ENCODE peak calls at places on chromosomes 3 and 15, in ten cellular contexts. O is ureter; Q is foreskin fibroblast; J is dorsolateral prefrontal cortex; E is tibial artery; M is DMS79 treated with DMSO at 0.1 percent for 48 hours; U is cerebellar cortex; N is endothelial cell; V is nephron progenitor cell; G is stimulated activated CD8-positive, alpha-beta memory T cell treated with anti-CD3 and anti-CD28 coated beads, Interleukin-4, amount 100 ng/mL, for 48 hours. B is an unnamed sample.

GRCh38 chr3:189914799-189915198 is 205.9 kb downstream of the P3H2 start:
- DNase-seq in N (no peak), V (no peak), M (no peak), U (no peak), Q (peak; percentile 89), J (no peak), E (no peak), O (no peak), G (no peak), B (no peak)

GRCh38 chr15:31470756-31471155 is 144.1 kb downstream of the KLF13 start:
- DNase-seq in E (peak; percentile 25), J (no peak), Q (no peak), U (no peak), O (no peak), V (no peak), G (no peak), M (no peak), N (no peak), B (peak; percentile 17)

GRCh38 chr15:98120561-98120960 is 160.1 kb downstream of the ARRDC4 start:
- DNase-seq in O (peak; percentile 12), M (no peak), V (no peak), E (no peak), Q (peak; percentile 21), U (no peak), J (no peak), G (no peak), N (no peak), B (no peak)

GRCh38 chr15:41861736-41862356 is 23.2 kb downstream of the PLA2G4B start:
- DNase-seq in N (no peak), O (no peak), E (no peak), V (no peak), U (peak; percentile 63), G (no peak), J (no peak), M (no peak), Q (no peak), B (no peak)

GRCh38 chr15:31341501-31342195 is 15.0 kb downstream of the KLF13 start:
- DNase-seq in J (no peak), O (no peak), Q (no peak), N (no peak), M (no peak), U (no peak), E (no peak), G (no peak), V (no peak), B (no peak)

GRCh38 chr3:177777699-177778098 is 580.4 kb upstream of the TBL1XR1 start:
- DNase-seq in O (no peak), J (peak; percentile 73), Q (peak; percentile 80), E (peak; percentile 63), N (peak; percentile 41), G (peak; percentile 53), M (peak; percentile 13), V (peak; percentile 20), U (peak; percentile 46), B (no peak)

GRCh38 chr3:147120029-147120428 is 286.3 kb downstream of the ZIC4 start:
- DNase-seq in O (no peak), Q (peak; percentile 54), U (peak; percentile 70), V (no peak), M (no peak), J (no peak), E (no peak), G (no peak), N (no peak), B (no peak)

GRCh38 chr3:71708478-71709098 is 16.6 kb downstream of the EIF4E3 start:
- DNase-seq in E (no peak), U (no peak), N (no peak), O (no peak), J (peak; percentile 51), Q (no peak), G (no peak), M (no peak), V (no peak), B (no peak)

GRCh38 chr15:68277131-68277604 is 377 bp upstream of the FEM1B start:
- DNase-seq in G (no peak), U (peak; percentile 74), O (no peak), Q (peak; percentile 74), M (peak; percentile 47), E (no peak), N (peak; percentile 58), V (no peak), J (no peak), B (no peak)

GRCh38 chr3:9870978-9871377 is 9.1 kb downstream of the CIDEC start:
- DNase-seq in Q (peak; percentile 71), J (no peak), V (no peak), E (no peak), U (no peak), O (no peak), G (no peak), N (no peak), M (no peak), B (no peak)

GRCh38 chr3:171257251-171258179 is 202.7 kb downstream of the TNIK start:
- DNase-seq in E (no peak), V (no peak), N (no peak), G (no peak), J (no peak), U (no peak), M (no peak), O (no peak), Q (peak; percentile 78), B (no peak)

GRCh38 chr3:28067014-28067413 is 174.4 kb upstream of the CMC1 start:
- DNase-seq in U (no peak), J (no peak), Q (no peak), O (no peak), V (no peak), M (no peak), G (no peak), N (no peak), E (no peak), B (no peak)

GRCh38 chr3:47421741-47422649 is 41.2 kb downstream of the PTPN23 start:
- DNase-seq in U (peak; percentile 39), G (no peak), E (no peak), V (no peak), N (no peak), O (no peak), Q (peak; percentile 59), J (no peak), M (peak; percentile 6), B (no peak)

GRCh38 chr15:79311901-79312553 is 1.1 kb downstream of the TMED3 start:
- DNase-seq in M (no peak), U (peak; percentile 22), J (no peak), E (no peak), Q (no peak), G (no peak), N (no peak), V (no peak), O (no peak), B (no peak)

GRCh38 chr3:43194490-43195115 is 88.7 kb upstream of the POMGNT2 start:
- DNase-seq in O (no peak), M (no peak), J (no peak), V (no peak), N (no peak), G (no peak), E (no peak), U (no peak), Q (no peak), B (peak; percentile 63)

GRCh38 chr15:90262426-90262825 is 3.0 kb upstream of the NGRN start:
- DNase-seq in O (no peak), V (no peak), M (no peak), E (no peak), Q (no peak), G (no peak), J (no peak), U (no peak), N (no peak), B (no peak)

GRCh38 chr3:127485396-127486170 is 105.0 kb downstream of the TPRA1 start:
- DNase-seq in E (no peak), O (peak; percentile 32), M (peak; percentile 14), V (no peak), J (no peak), Q (no peak), U (no peak), G (peak; percentile 27), N (peak; percentile 1), B (peak; percentile 66)

GRCh38 chr3:187630421-187630820 is 39.8 kb downstream of the SST start:
- DNase-seq in E (no peak), Q (no peak), M (no peak), V (no peak), N (no peak), G (no peak), U (no peak), J (no peak), O (no peak), B (no peak)

GRCh38 chr3:129487183-129487867 is 41.1 kb upstream of the RHO start:
- DNase-seq in Q (peak; percentile 20), U (no peak), J (no peak), O (no peak), M (no peak), E (no peak), G (no peak), V (no peak), N (no peak), B (no peak)

GRCh38 chr3:178826437-178827010 is 245.1 kb downstream of the ZMAT3 start:
- DNase-seq in G (no peak), Q (no peak), J (no peak), U (no peak), O (no peak), V (no peak), M (no peak), E (no peak), N (no peak), B (no peak)

B was measured in cardiac septum.